ENCODE peak calls at places on chromosome 12, in seven cellular contexts. A, R, D, P, L, Y and T are unnamed samples.

GRCh38 chr12:40552868-40553267 is 139.4 kb upstream of the CNTN1 start:
- DNase-seq in Y (no peak), R (no peak), L (no peak), A (no peak), D (no peak), P (no peak), T (no peak)

GRCh38 chr12:19449814-19450213 is 10.5 kb downstream of the AEBP2 start:
- DNase-seq in P (no peak), L (no peak), D (no peak), A (no peak), Y (no peak), R (no peak), T (no peak)

GRCh38 chr12:76866726-76867125 is 12.1 kb downstream of the CSRP2 start:
- DNase-seq in Y (no peak), A (peak), R (no peak), L (no peak), D (no peak), P (no peak), T (no peak)

GRCh38 chr12:54033980-54034783 is 1.3 kb downstream of the HOXC5 start:
- DNase-seq in A (no peak), D (no peak), Y (no peak), L (no peak), R (no peak), P (no peak), T (no peak)

GRCh38 chr12:66898700-66899469 is 220.0 kb upstream of the GRIP1 start:
- DNase-seq in Y (no peak), R (no peak), A (no peak), D (no peak), L (no peak), P (peak), T (no peak)

GRCh38 chr12:114655934-114656697 is 27.9 kb downstream of the TBX3 start:
- DNase-seq in D (no peak), P (no peak), A (no peak), Y (no peak), R (no peak), L (no peak), T (peak)

GRCh38 chr12:84772281-84772680 is 140.3 kb downstream of the SLC6A15 start:
- DNase-seq in R (no peak), D (no peak), L (no peak), Y (no peak), P (no peak), A (no peak), T (no peak)

GRCh38 chr12:50174971-50175715 is 8.0 kb upstream of the CERS5 start:
- DNase-seq in D (no peak), A (no peak), Y (no peak), R (no peak), L (no peak), P (peak), T (peak)

GRCh38 chr12:76042147-76042546 is 10.6 kb upstream of the PHLDA1 start:
- DNase-seq in A (no peak), D (no peak), Y (no peak), R (no peak), L (no peak), P (no peak), T (no peak)